ENCODE peak calls at places on chromosomes 5 and 9, in four cellular contexts. One of them, this sample, is unnamed.
A peak's percentile ranks its signal among the peaks of the same experiment; 100 is the strongest.

GRCh38 chr9:8857330-8858249 is 1058.0 kb upstream of the DMAC1 start:
- DNase-seq in aorta: peak; percentile 81
- DNase-seq in mucosa of descending colon: peak; percentile 73
- DNase-seq in cardiac muscle cell: peak; percentile 69
- DNase-seq in this sample: peak; percentile 76

GRCh38 chr9:81293651-81294050 is 395.7 kb downstream of the TLE1 start:
- DNase-seq in aorta: no peak
- DNase-seq in mucosa of descending colon: no peak
- DNase-seq in cardiac muscle cell: no peak
- DNase-seq in this sample: no peak

GRCh38 chr5:167766957-167767356 is 524.5 kb upstream of the WWC1 start:
- DNase-seq in aorta: no peak
- DNase-seq in mucosa of descending colon: no peak
- DNase-seq in cardiac muscle cell: no peak
- DNase-seq in this sample: no peak

GRCh38 chr5:120447706-120448239 is 16.3 kb upstream of the PRR16 start:
- DNase-seq in aorta: no peak
- DNase-seq in mucosa of descending colon: no peak
- DNase-seq in cardiac muscle cell: no peak
- DNase-seq in this sample: no peak

GRCh38 chr5:158837908-158838307 is 261.8 kb downstream of the EBF1 start:
- DNase-seq in aorta: peak; percentile 52
- DNase-seq in mucosa of descending colon: no peak
- DNase-seq in cardiac muscle cell: no peak
- DNase-seq in this sample: no peak

GRCh38 chr9:4226331-4227250 is 73.3 kb downstream of the GLIS3 start:
- DNase-seq in aorta: no peak
- DNase-seq in mucosa of descending colon: peak; percentile 47
- DNase-seq in cardiac muscle cell: peak; percentile 38
- DNase-seq in this sample: no peak

GRCh38 chr5:170434953-170435605 is 45.9 kb upstream of the KCNMB1 start:
- DNase-seq in aorta: peak; percentile 70
- DNase-seq in mucosa of descending colon: peak; percentile 66
- DNase-seq in cardiac muscle cell: peak; percentile 69
- DNase-seq in this sample: peak; percentile 68

GRCh38 chr5:91272858-91273257 is 110.3 kb downstream of the ARRDC3 start:
- DNase-seq in aorta: no peak
- DNase-seq in mucosa of descending colon: no peak
- DNase-seq in cardiac muscle cell: no peak
- DNase-seq in this sample: no peak

GRCh38 chr5:64074533-64074932 is 91.1 kb upstream of the RNF180 start:
- DNase-seq in aorta: no peak
- DNase-seq in mucosa of descending colon: peak; percentile 14
- DNase-seq in cardiac muscle cell: peak; percentile 42
- DNase-seq in this sample: no peak

GRCh38 chr5:72013741-72014703 is 93.3 kb upstream of the MAP1B start:
- DNase-seq in aorta: no peak
- DNase-seq in mucosa of descending colon: no peak
- DNase-seq in cardiac muscle cell: peak; percentile 65
- DNase-seq in this sample: no peak

GRCh38 chr5:102959055-102959454 is 160.9 kb downstream of the GIN1 start:
- DNase-seq in aorta: no peak
- DNase-seq in mucosa of descending colon: no peak
- DNase-seq in cardiac muscle cell: peak; percentile 85
- DNase-seq in this sample: no peak

GRCh38 chr9:112443200-112443599 is 43.4 kb upstream of the KIAA1958 start:
- DNase-seq in aorta: no peak
- DNase-seq in mucosa of descending colon: peak; percentile 32
- DNase-seq in cardiac muscle cell: peak; percentile 41
- DNase-seq in this sample: no peak

GRCh38 chr5:135921388-135921787 is 25.7 kb upstream of the IL9 start:
- DNase-seq in aorta: no peak
- DNase-seq in mucosa of descending colon: no peak
- DNase-seq in cardiac muscle cell: peak; percentile 66
- DNase-seq in this sample: no peak

GRCh38 chr9:79408617-79409016 is 163.1 kb upstream of the TLE4 start:
- DNase-seq in aorta: no peak
- DNase-seq in mucosa of descending colon: no peak
- DNase-seq in cardiac muscle cell: no peak
- DNase-seq in this sample: no peak

GRCh38 chr5:16980983-16981382 is 44.9 kb upstream of the MYO10 start:
- DNase-seq in aorta: no peak
- DNase-seq in mucosa of descending colon: no peak
- DNase-seq in cardiac muscle cell: no peak
- DNase-seq in this sample: no peak

GRCh38 chr5:135735831-135736230 is 98.6 kb upstream of the SLC25A48 start:
- DNase-seq in aorta: no peak
- DNase-seq in mucosa of descending colon: no peak
- DNase-seq in cardiac muscle cell: no peak
- DNase-seq in this sample: no peak

GRCh38 chr5:157476699-157477408 is 16.8 kb downstream of the NIPAL4 start:
- DNase-seq in aorta: no peak
- DNase-seq in mucosa of descending colon: peak; percentile 60
- DNase-seq in cardiac muscle cell: peak; percentile 82
- DNase-seq in this sample: no peak

GRCh38 chr5:40679998-40680681 is 425 bp downstream of the PTGER4 start:
- DNase-seq in aorta: peak; percentile 62
- DNase-seq in mucosa of descending colon: peak; percentile 52
- DNase-seq in cardiac muscle cell: no peak
- DNase-seq in this sample: peak; percentile 28

GRCh38 chr5:120160120-120160895 is 303.8 kb upstream of the PRR16 start:
- DNase-seq in aorta: no peak
- DNase-seq in mucosa of descending colon: no peak
- DNase-seq in cardiac muscle cell: no peak
- DNase-seq in this sample: no peak

DNA sequence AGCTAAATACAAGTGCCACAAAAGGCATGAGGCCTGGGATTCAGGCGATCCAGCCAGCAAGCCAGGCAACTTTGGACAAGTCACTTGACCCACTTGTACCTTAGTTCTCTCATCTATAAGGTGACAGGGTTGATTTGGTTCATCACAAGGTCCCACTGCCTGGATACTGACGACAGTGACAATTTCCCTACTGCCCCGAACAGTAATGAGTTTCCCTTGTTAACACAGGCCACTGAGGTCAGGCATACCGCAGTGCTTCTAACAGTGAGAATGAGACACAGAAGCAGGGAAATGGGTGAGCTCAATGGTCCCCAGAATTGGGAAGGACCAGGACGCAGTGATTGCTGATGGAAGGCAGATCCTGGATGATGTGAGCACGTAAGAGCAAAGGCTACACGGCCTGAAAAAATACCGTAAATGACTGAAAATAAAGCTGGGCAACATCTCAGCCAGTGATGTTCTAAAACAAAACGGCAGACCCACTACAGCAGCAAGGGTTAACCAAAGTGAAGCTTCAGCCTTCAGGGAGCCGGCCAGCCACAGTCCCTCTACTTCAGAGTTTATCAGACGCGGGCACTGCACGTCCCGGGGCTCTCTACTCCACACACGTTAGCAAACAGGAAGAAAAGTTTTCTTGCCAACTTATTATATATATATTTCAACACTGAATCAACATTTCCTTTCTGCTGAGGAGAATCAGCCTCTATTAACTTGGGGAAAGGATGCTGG is 846 bp downstream of the MGAT1 start:
- DNase-seq in aorta: no peak
- DNase-seq in mucosa of descending colon: no peak
- DNase-seq in cardiac muscle cell: no peak
- DNase-seq in this sample: no peak
- H3K4me1 ChIP-seq in aorta: peaks cover 6% of the 10 kb centered on the region
- H3K4me1 ChIP-seq in mucosa of descending colon: peaks cover 69% of the 10 kb centered on the region
- H3K4me1 ChIP-seq in cardiac muscle cell: peaks cover 20% of the 10 kb centered on the region
- H3K4me1 ChIP-seq in this sample: peaks cover 96% of the 10 kb centered on the region

GRCh38 chr9:129889936-129890717 is 54.9 kb downstream of the USP20 start:
- DNase-seq in aorta: peak; percentile 74
- DNase-seq in mucosa of descending colon: peak; percentile 63
- DNase-seq in cardiac muscle cell: no peak
- DNase-seq in this sample: no peak
- H3K36me3 ChIP-seq in aorta: peaks cover 7% of the 10 kb centered on the region
- H3K36me3 ChIP-seq in mucosa of descending colon: no peaks in the 10 kb centered on the region
- H3K36me3 ChIP-seq in cardiac muscle cell: peaks cover 8% of the 10 kb centered on the region
- H3K36me3 ChIP-seq in this sample: peaks cover 17% of the 10 kb centered on the region

GRCh38 chr5:141634720-141635119 is 1.9 kb downstream of the HDAC3 start:
- DNase-seq in aorta: no peak
- DNase-seq in mucosa of descending colon: no peak
- DNase-seq in cardiac muscle cell: no peak
- DNase-seq in this sample: no peak
- H3K4me3 ChIP-seq in aorta: no peak overlapping the region
- H3K4me3 ChIP-seq in mucosa of descending colon: no peak overlapping the region
- H3K4me3 ChIP-seq in cardiac muscle cell: no peak overlapping the region
- H3K4me3 ChIP-seq in this sample: peak overlapping the region; percentile 90

DNA sequence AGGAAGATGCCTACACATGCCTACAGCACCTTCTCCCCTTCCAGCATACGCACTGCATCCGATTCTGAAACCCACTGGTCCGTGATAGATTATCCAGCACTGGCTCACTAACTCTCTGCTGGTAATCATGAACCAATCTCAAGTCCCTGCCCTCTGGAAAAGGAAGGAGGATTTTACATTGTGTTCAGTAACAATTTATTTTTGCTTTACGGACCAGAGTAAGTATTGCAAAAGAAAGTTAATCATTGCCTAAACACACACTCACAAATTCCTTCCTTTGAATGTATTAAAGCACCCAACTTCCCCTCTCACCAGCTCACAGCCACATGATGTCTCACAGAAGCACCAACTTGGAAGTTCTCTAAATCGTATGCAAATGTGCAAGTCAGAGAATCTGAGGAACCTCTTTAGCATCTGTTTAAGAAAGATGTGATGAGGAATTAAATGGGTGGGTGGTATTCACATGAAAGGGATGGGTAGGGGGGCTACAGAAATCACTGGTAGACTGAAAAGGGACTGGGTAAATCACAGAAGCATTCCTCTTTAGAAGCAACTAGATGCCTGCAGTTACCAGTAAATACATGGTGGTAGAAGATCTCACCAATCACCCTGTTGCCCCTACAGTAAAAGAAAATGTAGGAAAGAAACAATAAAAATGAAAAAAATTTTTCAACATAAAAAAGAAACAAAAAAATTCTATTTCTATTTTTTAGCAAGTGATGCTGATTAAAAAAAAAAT is 8.4 kb downstream of the GNAQ start:
- DNase-seq in aorta: peak; percentile 56
- DNase-seq in mucosa of descending colon: peak; percentile 40
- DNase-seq in cardiac muscle cell: peak; percentile 82
- DNase-seq in this sample: no peak
- H3K4me1 ChIP-seq in aorta: peaks cover 6% of the 10 kb centered on the region
- H3K4me1 ChIP-seq in mucosa of descending colon: peaks cover 38% of the 10 kb centered on the region
- H3K4me1 ChIP-seq in cardiac muscle cell: peaks cover 13% of the 10 kb centered on the region
- H3K4me1 ChIP-seq in this sample: peaks cover 68% of the 10 kb centered on the region

GRCh38 chr5:132876020-132876759 is 2.7 kb downstream of the LEAP2 start:
- DNase-seq in aorta: no peak
- DNase-seq in mucosa of descending colon: no peak
- DNase-seq in cardiac muscle cell: no peak
- DNase-seq in this sample: no peak
- H3K36me3 ChIP-seq in aorta: peaks cover 4% of the 10 kb centered on the region
- H3K36me3 ChIP-seq in mucosa of descending colon: no peaks in the 10 kb centered on the region
- H3K36me3 ChIP-seq in cardiac muscle cell: peaks cover 18% of the 10 kb centered on the region
- H3K36me3 ChIP-seq in this sample: peaks cover 43% of the 10 kb centered on the region

GRCh38 chr5:42807722-42808447 is 3.8 kb downstream of the SELENOP start:
- DNase-seq in aorta: no peak
- DNase-seq in mucosa of descending colon: no peak
- DNase-seq in cardiac muscle cell: no peak
- DNase-seq in this sample: no peak
- H3K4me3 ChIP-seq in aorta: no peak overlapping the region
- H3K4me3 ChIP-seq in mucosa of descending colon: no peak overlapping the region
- H3K4me3 ChIP-seq in cardiac muscle cell: no peak overlapping the region
- H3K4me3 ChIP-seq in this sample: peak overlapping the region; percentile 70

GRCh38 chr9:76905661-76905983 is 292 bp downstream of the PRUNE2 start:
- DNase-seq in aorta: no peak
- DNase-seq in mucosa of descending colon: no peak
- DNase-seq in cardiac muscle cell: no peak
- DNase-seq in this sample: no peak

GRCh38 chr9:76902395-76902794 is 3.5 kb downstream of the PRUNE2 start:
- DNase-seq in aorta: no peak
- DNase-seq in mucosa of descending colon: no peak
- DNase-seq in cardiac muscle cell: no peak
- DNase-seq in this sample: no peak

GRCh38 chr9:76901801-76902200 is 4.1 kb downstream of the PRUNE2 start:
- DNase-seq in aorta: no peak
- DNase-seq in mucosa of descending colon: peak; percentile 32
- DNase-seq in cardiac muscle cell: no peak
- DNase-seq in this sample: no peak

GRCh38 chr9:76905984-76906861 is at the start of gene PRUNE2:
- DNase-seq in aorta: peak; percentile 88
- DNase-seq in mucosa of descending colon: peak; percentile 82
- DNase-seq in cardiac muscle cell: peak; percentile 91
- DNase-seq in this sample: peak; percentile 28

GRCh38 chr9:76904661-76905457 is 1.1 kb downstream of the PRUNE2 start:
- DNase-seq in aorta: no peak
- DNase-seq in mucosa of descending colon: peak; percentile 75
- DNase-seq in cardiac muscle cell: no peak
- DNase-seq in this sample: no peak
- H3K4me1 ChIP-seq in aorta: peaks cover 11% of the 10 kb centered on the region
- H3K4me1 ChIP-seq in mucosa of descending colon: peaks cover 10% of the 10 kb centered on the region
- H3K4me1 ChIP-seq in cardiac muscle cell: no peaks in the 10 kb centered on the region
- H3K4me1 ChIP-seq in this sample: peaks cover 19% of the 10 kb centered on the region

DNA sequence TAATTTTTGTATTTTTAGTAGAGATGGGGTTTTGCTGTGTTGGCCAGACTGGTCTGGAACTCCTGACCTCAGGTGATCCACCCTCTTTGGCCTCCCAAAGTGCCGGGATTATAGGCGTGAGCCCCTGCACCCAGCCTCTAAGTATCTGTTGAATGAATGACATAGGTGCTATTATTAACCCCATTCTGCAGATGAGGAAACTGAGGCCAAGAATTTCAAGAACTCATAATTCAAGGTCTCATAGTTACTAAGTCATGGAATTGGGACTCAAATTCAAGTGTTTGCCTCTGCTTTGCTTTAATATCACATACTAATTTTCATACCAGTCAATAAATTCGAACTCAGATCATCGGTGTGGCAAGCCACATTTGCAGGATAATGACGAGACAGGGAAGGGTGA is 1.9 kb downstream of the KIF20A start:
- DNase-seq in aorta: no peak
- DNase-seq in mucosa of descending colon: no peak
- DNase-seq in cardiac muscle cell: no peak
- DNase-seq in this sample: no peak
- H3K36me3 ChIP-seq in aorta: peaks cover 4% of the 10 kb centered on the region
- H3K36me3 ChIP-seq in mucosa of descending colon: no peaks in the 10 kb centered on the region
- H3K36me3 ChIP-seq in cardiac muscle cell: peaks cover 30% of the 10 kb centered on the region
- H3K36me3 ChIP-seq in this sample: peaks cover 25% of the 10 kb centered on the region